ENCODE peak calls at places on chromosomes 11 and 22, in seven cellular contexts. W, H, L, T, P, G and K are unnamed samples.

GRCh38 chr11:122863704-122864326 is 18.7 kb upstream of the JHY start:
- DNase-seq in P (no peak), T (no peak), H (peak), L (peak), G (no peak), W (no peak), K (peak)

GRCh38 chr22:46522743-46523300 is 14.6 kb downstream of the CELSR1 start:
- DNase-seq in G (no peak), H (no peak), L (no peak), W (no peak), T (no peak), P (no peak), K (no peak)

GRCh38 chr11:122731500-122731913 is 76.0 kb downstream of the UBASH3B start:
- DNase-seq in G (no peak), P (no peak), W (no peak), T (no peak), H (no peak), L (no peak), K (no peak)

GRCh38 chr11:34416746-34417145 is 22.0 kb upstream of the CAT start:
- DNase-seq in P (no peak), G (no peak), T (no peak), W (no peak), L (no peak), H (no peak), K (no peak)

GRCh38 chr22:29830585-29830984 is 7.5 kb downstream of the ASCC2 start:
- DNase-seq in T (no peak), G (no peak), L (peak), H (no peak), P (no peak), W (no peak), K (peak)

GRCh38 chr11:103968685-103969084 is 67.8 kb upstream of the DDI1 start:
- DNase-seq in L (no peak), T (no peak), P (no peak), W (no peak), G (no peak), H (no peak), K (no peak)

GRCh38 chr22:42443240-42444059 is 11.2 kb upstream of the NFAM1 start:
- DNase-seq in G (no peak), P (no peak), H (no peak), W (no peak), T (no peak), L (no peak), K (no peak)

GRCh38 chr11:62124186-62125113 is 639 bp downstream of the INCENP start:
- DNase-seq in T (no peak), L (peak), G (no peak), H (no peak), P (peak), W (no peak), K (no peak)

GRCh38 chr11:33269822-33270221 is 12.6 kb downstream of the HIPK3 start:
- DNase-seq in W (no peak), L (no peak), H (no peak), T (no peak), P (no peak), G (no peak), K (no peak)

GRCh38 chr22:44776535-44777363 is 24.4 kb downstream of the ARHGAP8 start:
- DNase-seq in G (no peak), H (no peak), T (no peak), P (no peak), W (no peak), L (no peak), K (no peak)

GRCh38 chr22:30806391-30806861 is 111.8 kb downstream of the OSBP2 start:
- DNase-seq in L (no peak), W (no peak), T (no peak), G (no peak), H (peak), P (peak), K (no peak)